ENCODE peak calls at places on chromosomes 6 and 20, in seven cellular contexts. R is H9, C is H1, V is mesendoderm, P is neuronal stem cell, G is IMR-90, D is trophoblast cell. T is an unnamed sample. For H3K4me1, the result is how much of the 10 kb centered on the place peaks cover.

GRCh38 chr20:23293689-23294088 is 56.9 kb upstream of the NXT1 start:
- DNase-seq in R (no peak), C (no peak), V (no peak), P (no peak), G (no peak), D (no peak), T (peak)

GRCh38 chr6:133610974-133611373 is 277.9 kb upstream of the TCF21 start:
- DNase-seq in R (no peak), C (no peak), V (no peak), P (no peak), G (no peak), D (no peak), T (no peak)

GRCh38 chr20:49431345-49431744 is 51.1 kb downstream of the KCNB1 start:
- DNase-seq in R (no peak), C (no peak), V (no peak), P (no peak), G (no peak), D (no peak), T (no peak)

GRCh38 chr6:164008902-164009301 is 594.4 kb downstream of the QKI start:
- DNase-seq in R (no peak), C (no peak), V (no peak), P (no peak), G (no peak), D (peak), T (no peak)

GRCh38 chr6:106097368-106098231 is 11.5 kb downstream of the PRDM1 start:
- DNase-seq in R (no peak), C (no peak), V (peak), P (no peak), G (peak), D (no peak), T (peak)

GRCh38 chr6:6783736-6784135 is 195.2 kb downstream of the LY86 start:
- DNase-seq in R (no peak), C (no peak), V (no peak), P (no peak), G (no peak), D (no peak), T (peak)

GRCh38 chr6:143441680-143442359 is 8.7 kb downstream of the ADAT2 start:
- DNase-seq in R (no peak), C (no peak), V (no peak), P (no peak), G (peak), D (no peak), T (no peak)

GRCh38 chr20:25293910-25294458 is 46.1 kb downstream of the PYGB start:
- DNase-seq in R (no peak), C (no peak), V (no peak), P (no peak), G (no peak), D (no peak), T (no peak)

GRCh38 chr6:157670466-157671186 is 152.4 kb upstream of the SNX9 start:
- DNase-seq in R (no peak), C (no peak), V (peak), P (no peak), G (no peak), D (no peak), T (no peak)

GRCh38 chr6:163218361-163218894 is 196.1 kb upstream of the QKI start:
- DNase-seq in R (no peak), C (no peak), V (no peak), P (no peak), G (no peak), D (no peak), T (no peak)

GRCh38 chr20:6765469-6766058 is 1.9 kb upstream of the BMP2 start:
- DNase-seq in R (no peak), C (no peak), V (peak), P (peak), G (peak), D (no peak), T (peak)

GRCh38 chr6:168404560-168404959 is 36.4 kb upstream of the SMOC2 start:
- DNase-seq in R (peak), C (peak), V (no peak), P (no peak), G (no peak), D (no peak), T (no peak)

GRCh38 chr6:62150048-62150663 is 135.9 kb downstream of the KHDRBS2 start:
- DNase-seq in R (peak), C (no peak), V (peak), P (peak), G (peak), D (peak), T (peak)

DNA sequence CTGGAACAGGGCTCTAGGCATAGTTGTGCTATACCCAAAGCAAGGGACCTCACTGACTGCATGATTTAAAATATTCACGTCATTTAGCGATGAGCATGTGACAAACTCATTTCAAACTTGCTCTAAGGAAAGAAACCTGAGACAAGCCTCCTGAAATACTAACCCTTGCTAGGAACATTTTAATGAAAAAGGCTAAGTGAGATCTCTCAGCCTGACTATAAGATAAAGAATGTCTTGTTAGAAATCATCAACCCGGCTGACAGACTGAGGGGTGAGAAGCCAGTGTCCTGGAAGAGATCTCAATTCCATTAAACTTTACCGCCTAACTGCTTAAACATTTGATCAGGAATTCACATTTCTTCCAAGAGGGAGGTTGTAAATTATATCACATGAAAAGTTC is 274.7 kb upstream of the EXOC2 start:
- DNase-seq in R (no peak), C (no peak), V (no peak), P (no peak), G (no peak), D (no peak), T (no peak)
- H2BK120ac ChIP-seq in R (no peak), C (no peak), V (no peak), P (no peak), G (no peak), D (no peak), T (no peak)

DNA sequence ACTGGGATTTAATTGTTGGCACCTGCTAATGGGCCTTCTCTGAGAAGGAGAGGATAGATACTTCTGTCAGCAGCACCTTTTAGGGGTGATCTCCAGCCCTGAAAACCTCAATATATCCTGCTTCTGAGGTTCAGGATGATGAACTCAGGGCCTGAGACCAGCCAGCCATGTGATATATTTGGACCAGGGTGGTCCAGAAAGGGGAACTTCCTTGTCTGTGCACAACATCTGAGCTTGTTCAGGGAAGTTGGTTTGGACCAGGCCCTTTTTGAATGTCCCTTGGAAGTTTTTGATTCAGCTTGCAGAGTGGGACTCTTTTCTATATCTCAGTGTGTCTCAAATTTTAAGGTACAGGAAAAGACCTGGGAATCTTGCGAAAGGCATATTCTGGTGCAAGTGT is 85.8 kb downstream of the GFRA4 start:
- DNase-seq in R (no peak), C (no peak), V (no peak), P (no peak), G (no peak), D (no peak), T (no peak)
- H3K4me1 ChIP-seq in R (under half), C (under half), V (under half), P (under half), G (under half), D (under half), T (under half)

DNA sequence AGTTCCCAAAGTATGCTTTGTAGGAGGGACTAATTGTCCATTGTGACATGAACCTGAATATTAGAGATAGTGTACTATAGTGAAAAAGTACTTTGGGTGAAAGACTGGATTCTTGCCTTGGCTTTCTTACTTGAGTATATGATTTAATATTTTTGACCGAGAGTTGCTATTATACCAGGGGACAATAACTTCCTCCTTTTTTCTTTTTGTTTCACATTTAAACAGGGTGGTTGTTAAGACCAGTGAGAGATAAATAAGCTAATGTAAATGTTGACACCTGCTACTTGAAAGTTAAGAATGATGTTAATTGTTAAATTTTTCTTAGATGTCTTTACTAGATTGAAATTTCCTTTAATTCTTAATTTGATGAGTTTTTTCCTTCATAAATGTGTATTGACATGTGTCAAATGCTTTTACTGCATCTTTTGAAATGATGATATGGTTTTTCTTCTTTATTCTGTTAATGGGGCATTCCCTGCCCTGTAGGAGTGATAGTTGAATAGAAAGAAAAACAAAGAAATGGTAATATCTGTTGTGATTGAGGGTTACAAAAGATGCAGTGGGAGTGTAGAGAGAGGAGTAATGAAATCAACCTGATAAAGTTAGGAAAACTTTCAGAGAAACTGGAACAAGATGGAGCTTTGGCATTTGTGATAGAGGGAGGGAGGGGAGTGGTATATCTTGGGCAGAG is 48.4 kb downstream of the ZFAND3 start:
- DNase-seq in R (no peak), C (no peak), V (no peak), P (no peak), G (no peak), D (no peak), T (no peak)
- H3K9ac ChIP-seq in R (no peak), C (no peak), V (no peak), P (no peak), G (no peak), D (no peak), T (no peak)

DNA sequence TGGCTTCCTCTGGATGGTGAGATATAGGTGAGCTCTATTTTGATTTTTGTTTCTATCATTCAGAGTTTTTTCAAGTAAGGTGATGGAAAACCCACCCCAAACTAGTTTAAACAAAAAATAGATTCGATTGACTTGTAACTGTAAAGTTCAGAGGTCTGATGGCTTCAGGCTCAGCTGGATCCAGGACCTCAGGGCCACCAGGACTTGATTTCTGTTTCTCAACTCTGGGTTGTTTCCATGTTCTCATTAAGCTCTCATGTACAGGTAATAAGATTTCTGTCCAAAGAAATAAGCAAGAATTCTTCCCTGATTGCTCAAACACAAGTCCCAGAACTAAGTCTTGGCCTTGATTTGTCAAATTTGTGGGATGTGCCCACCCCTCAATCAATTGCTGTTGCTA is 67.0 kb downstream of the DLGAP4 start:
- DNase-seq in R (no peak), C (no peak), V (no peak), P (no peak), G (no peak), D (no peak), T (no peak)
- H2BK120ac ChIP-seq in R (no peak), C (no peak), V (no peak), P (no peak), G (no peak), D (no peak), T (no peak)

GRCh38 chr6:41733707-41734665 is 1.4 kb downstream of the TFEB start:
- DNase-seq in R (peak), C (peak), V (peak), P (peak), G (peak), D (no peak), T (peak)
- H3K4me1 ChIP-seq in R (under half), C (under half), V (under half), P (under half), G (under half), D (under half), T (under half)

DNA sequence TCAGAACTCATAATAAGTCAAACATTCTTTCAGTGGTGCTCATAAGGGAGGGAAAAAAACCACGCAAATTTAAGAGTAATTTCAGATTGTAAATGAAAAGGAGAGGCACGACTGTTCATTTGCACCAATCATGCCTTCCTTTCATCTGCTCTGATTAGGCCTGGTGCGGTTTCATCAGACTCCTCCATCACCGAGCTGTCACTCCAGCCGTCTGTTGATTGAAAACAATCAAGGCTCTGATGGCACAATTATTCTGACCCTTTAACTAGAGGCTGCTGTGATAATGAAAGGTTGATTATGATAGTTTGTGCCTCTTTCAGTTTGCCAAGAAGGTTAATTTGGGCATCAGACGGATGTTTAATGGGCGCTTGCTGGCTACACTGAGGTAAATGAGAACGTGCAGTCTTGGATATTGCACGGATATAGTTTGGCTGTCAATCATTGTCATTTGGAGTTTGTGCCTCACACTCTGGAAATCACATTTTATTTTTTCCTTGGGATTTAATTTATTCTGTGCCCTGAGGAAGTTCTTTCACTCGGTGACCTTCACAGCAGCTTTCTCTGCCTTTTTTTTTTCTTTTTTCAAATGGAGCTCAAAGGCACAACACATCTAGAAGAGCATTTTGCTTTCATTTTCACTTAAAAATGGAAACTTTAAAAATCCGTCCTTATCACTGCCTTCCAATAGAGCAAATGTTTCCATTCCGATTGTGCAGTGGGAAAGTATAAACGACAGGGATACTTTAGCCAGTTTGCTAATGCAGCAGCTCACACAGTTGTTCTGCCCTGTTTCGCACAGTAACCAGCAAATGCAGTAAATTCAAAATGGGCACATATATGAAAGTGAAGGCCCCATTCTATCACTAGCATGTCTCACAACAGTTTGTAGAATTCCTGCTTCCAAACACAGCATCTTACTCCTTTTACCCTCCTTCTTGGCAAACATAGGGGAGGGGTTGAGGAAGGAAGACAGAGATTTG is 172.8 kb downstream of the KLHL32 start:
- DNase-seq in R (no peak), C (no peak), V (no peak), P (no peak), G (no peak), D (no peak), T (peak)
- H3K9ac ChIP-seq in R (no peak), C (no peak), V (no peak), P (no peak), G (no peak), D (no peak), T (peak)

DNA sequence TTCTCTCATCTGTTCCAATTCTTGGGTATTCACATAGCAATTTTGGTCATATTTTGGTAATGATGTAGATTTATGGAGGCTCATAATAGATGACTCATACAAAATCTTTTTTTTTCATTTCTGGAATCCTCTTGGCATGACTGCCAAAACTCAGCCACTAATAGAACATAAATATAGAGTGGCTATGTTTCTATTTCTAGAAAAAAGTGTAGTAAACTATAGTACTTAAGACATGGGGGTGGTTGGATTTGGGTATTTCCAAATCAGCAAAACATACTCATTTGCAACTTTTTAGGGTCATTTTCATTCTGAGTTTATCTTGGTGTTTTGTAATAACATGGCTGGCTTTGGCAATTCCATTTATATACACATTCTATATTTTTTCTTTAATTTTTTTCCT is 413.7 kb downstream of the BCKDHB start:
- DNase-seq in R (no peak), C (no peak), V (no peak), P (no peak), G (peak), D (no peak), T (peak)
- H2BK120ac ChIP-seq in R (no peak), C (no peak), V (no peak), P (no peak), G (no peak), D (no peak), T (no peak)

GRCh38 chr6:2840794-2841061 is 935 bp downstream of the SERPINB1 start:
- DNase-seq in R (no peak), C (no peak), V (no peak), P (no peak), G (no peak), D (no peak), T (no peak)
- H3K4me1 ChIP-seq in R (under half), C (under half), V (under half), P (under half), G (under half), D (under half), T (under half)

DNA sequence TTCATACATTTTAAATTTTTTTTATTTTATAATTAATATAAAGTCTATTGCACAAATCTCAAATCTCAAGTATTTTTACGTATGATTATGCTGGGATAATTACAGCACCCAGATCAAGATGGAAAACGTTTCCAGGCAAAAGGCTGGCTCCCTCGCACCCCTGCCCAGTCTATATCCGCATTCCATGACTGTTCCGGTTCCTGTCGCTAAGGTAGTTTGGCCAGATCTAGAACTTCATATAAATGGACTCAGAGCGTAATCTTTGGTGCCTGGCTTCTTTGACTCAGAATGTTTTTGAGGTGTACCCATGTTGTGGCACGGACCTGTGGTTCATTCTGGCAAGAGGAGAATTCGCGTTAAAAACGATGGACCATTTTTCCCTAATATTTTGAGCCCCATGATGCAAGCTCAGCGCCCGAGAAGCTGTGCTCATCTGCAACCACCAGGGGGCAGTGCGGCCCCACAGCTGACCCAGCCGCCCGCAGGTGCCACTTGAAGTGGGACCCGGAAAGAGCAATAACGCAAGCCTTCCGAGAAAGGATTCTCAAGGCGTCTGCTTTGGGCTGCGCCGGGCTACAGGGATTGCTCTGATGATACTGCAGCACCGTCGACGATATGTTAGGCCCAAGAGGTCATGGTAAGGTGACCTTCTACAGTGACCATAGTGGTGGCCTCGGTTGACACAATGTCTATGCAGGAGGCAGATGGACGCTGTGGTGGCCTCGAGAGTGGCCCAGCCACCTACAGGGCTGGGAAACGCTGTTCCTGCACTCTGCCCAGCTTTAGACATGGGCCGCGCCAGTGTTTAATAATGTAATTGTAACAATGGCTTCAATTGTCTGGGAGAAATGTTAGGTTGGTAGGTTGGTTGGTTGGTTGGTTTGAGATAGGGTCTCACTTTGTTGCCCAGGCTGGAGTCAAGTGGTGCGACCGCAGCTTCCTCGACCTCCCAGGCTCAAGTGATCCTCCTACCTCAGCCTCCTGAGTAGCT is 160.1 kb downstream of the ZMYND8 start:
- DNase-seq in R (peak), C (peak), V (peak), P (peak), G (peak), D (peak), T (peak)
- H3K9ac ChIP-seq in R (no peak), C (no peak), V (peak), P (no peak), G (no peak), D (no peak), T (no peak)